ENCODE peak calls at places on chromosome 21, in five cellular contexts. One of them, this sample, is unnamed.

GRCh38 chr21:40129809-40130208 is 262.6 kb downstream of the PCP4 start:
- DNase-seq in H1: no peak
- DNase-seq in H9: no peak
- DNase-seq in mesenchymal stem cell: no peak
- DNase-seq in neuronal stem cell: no peak
- DNase-seq in this sample: no peak

GRCh38 chr21:30268608-30269197 is 14.0 kb downstream of the KRTAP24-1 start:
- DNase-seq in mesenchymal stem cell: no peak
- DNase-seq in H9: peak
- DNase-seq in neuronal stem cell: no peak
- DNase-seq in H1: no peak
- DNase-seq in this sample: peak

GRCh38 chr21:34950980-34951379 is 98.1 kb downstream of the RUNX1 start:
- DNase-seq in mesenchymal stem cell: no peak
- DNase-seq in H9: no peak
- DNase-seq in H1: no peak
- DNase-seq in neuronal stem cell: no peak
- DNase-seq in this sample: peak

GRCh38 chr21:34724131-34724856 is 55.5 kb downstream of the CLIC6 start:
- DNase-seq in mesenchymal stem cell: no peak
- DNase-seq in H1: no peak
- DNase-seq in neuronal stem cell: no peak
- DNase-seq in H9: no peak
- DNase-seq in this sample: no peak

GRCh38 chr21:25528511-25528910 is 78.8 kb downstream of the MRPL39 start:
- DNase-seq in mesenchymal stem cell: no peak
- DNase-seq in H1: no peak
- DNase-seq in H9: no peak
- DNase-seq in neuronal stem cell: no peak
- DNase-seq in this sample: no peak

GRCh38 chr21:14685568-14685967 is 139.5 kb upstream of the SAMSN1 start:
- DNase-seq in H1: no peak
- DNase-seq in H9: no peak
- DNase-seq in neuronal stem cell: no peak
- DNase-seq in mesenchymal stem cell: no peak
- DNase-seq in this sample: peak

GRCh38 chr21:23578027-23578426 is 2029.3 kb downstream of the MRPL39 start:
- DNase-seq in H9: no peak
- DNase-seq in mesenchymal stem cell: no peak
- DNase-seq in H1: no peak
- DNase-seq in neuronal stem cell: no peak
- DNase-seq in this sample: no peak

GRCh38 chr21:15003463-15004135 is 61.2 kb downstream of the NRIP1 start:
- DNase-seq in H9: no peak
- DNase-seq in H1: no peak
- DNase-seq in neuronal stem cell: peak
- DNase-seq in mesenchymal stem cell: no peak
- DNase-seq in this sample: no peak

DNA sequence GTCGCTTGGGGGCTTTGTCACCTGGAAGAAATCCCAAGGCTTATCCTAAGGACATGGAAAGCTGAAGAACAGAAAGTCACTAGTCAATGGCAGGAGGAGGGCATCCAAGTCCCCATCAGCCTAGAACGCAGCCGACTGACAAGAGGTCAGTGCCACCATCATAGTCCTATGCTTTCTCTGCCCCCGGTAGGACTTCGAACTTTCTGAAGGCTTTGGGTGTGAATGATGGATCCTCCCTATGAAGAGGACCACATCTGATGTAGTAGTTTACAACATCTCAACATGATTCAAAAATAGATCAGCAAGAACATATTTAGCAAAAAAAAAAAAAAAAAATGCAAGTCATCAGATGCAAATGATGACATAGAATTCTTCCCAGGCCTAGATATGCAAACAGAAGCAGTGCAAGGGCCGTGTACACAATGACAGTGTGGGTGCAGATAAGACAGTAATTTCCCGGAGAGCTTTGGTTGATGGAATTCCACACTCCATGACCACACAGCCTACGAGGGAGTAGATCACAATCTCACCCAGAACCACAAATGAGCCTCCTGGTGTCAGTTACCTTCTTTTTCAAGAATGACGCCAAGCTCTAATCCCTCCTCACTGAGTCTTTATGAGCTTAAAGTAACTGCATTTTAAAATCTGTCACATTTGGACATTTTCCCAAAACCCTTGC is 88.3 kb downstream of the PSMG1 start:
- DNase-seq in neuronal stem cell: no peak
- DNase-seq in mesenchymal stem cell: peak
- DNase-seq in H1: no peak
- DNase-seq in H9: no peak
- DNase-seq in this sample: peak
- H4K8ac ChIP-seq in neuronal stem cell: no peak
- H4K8ac ChIP-seq in mesenchymal stem cell: no peak
- H4K8ac ChIP-seq in H1: no peak
- H4K8ac ChIP-seq in H9: no peak
- H4K8ac ChIP-seq in this sample: no peak

GRCh38 chr21:42542596-42542995 is 28.9 kb downstream of the SLC37A1 start:
- DNase-seq in H9: no peak
- DNase-seq in H1: no peak
- DNase-seq in neuronal stem cell: no peak
- DNase-seq in mesenchymal stem cell: no peak
- DNase-seq in this sample: no peak

GRCh38 chr21:42541174-42541573 is 27.5 kb downstream of the SLC37A1 start:
- DNase-seq in H1: no peak
- DNase-seq in neuronal stem cell: no peak
- DNase-seq in H9: no peak
- DNase-seq in mesenchymal stem cell: no peak
- DNase-seq in this sample: no peak

GRCh38 chr21:42541618-42542017 is 28.0 kb downstream of the SLC37A1 start:
- DNase-seq in mesenchymal stem cell: no peak
- DNase-seq in neuronal stem cell: no peak
- DNase-seq in H1: no peak
- DNase-seq in H9: no peak
- DNase-seq in this sample: no peak

GRCh38 chr21:42543106-42543847 is 29.6 kb downstream of the SLC37A1 start:
- DNase-seq in mesenchymal stem cell: no peak
- DNase-seq in neuronal stem cell: no peak
- DNase-seq in H9: no peak
- DNase-seq in H1: no peak
- DNase-seq in this sample: no peak

GRCh38 chr21:42542196-42542595 is 28.5 kb downstream of the SLC37A1 start:
- DNase-seq in H1: no peak
- DNase-seq in mesenchymal stem cell: no peak
- DNase-seq in neuronal stem cell: no peak
- DNase-seq in H9: no peak
- DNase-seq in this sample: no peak
- H2BK12ac ChIP-seq in H1: no peak
- H2BK12ac ChIP-seq in mesenchymal stem cell: no peak
- H2BK12ac ChIP-seq in neuronal stem cell: no peak
- H2BK12ac ChIP-seq in H9: no peak
- H2BK12ac ChIP-seq in this sample: no peak

DNA sequence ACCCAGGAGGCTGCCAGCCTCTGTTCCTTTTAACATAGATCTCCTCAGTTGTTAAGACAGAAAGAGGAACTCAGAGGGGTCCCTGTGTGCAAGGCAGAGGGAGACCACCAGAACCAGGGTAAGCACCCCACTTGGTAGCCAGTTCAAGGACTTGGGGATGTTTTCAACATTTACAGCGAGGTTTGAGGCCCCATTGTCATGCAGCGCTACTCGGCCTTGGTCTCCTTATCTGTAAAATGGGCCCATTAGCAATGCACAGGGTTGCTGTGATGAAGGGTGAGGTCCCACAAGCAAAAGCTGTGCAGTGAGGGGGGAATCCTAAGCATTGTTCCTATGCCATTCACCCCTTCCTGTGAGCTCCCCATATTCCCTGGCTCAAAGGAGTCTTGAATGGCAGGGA is 4.2 kb downstream of the SIM2 start:
- DNase-seq in H9: no peak
- DNase-seq in mesenchymal stem cell: no peak
- DNase-seq in H1: no peak
- DNase-seq in neuronal stem cell: no peak
- DNase-seq in this sample: no peak
- H2AK5ac ChIP-seq in H9: no peak
- H2AK5ac ChIP-seq in mesenchymal stem cell: no peak
- H2AK5ac ChIP-seq in H1: peak
- H2AK5ac ChIP-seq in neuronal stem cell: no peak
- H2AK5ac ChIP-seq in this sample: no peak

GRCh38 chr21:41706263-41706639 is 60.6 kb downstream of the RIPK4 start:
- DNase-seq in mesenchymal stem cell: no peak
- DNase-seq in H9: no peak
- DNase-seq in H1: no peak
- DNase-seq in neuronal stem cell: no peak
- DNase-seq in this sample: no peak

GRCh38 chr21:41701749-41702148 is 65.1 kb downstream of the RIPK4 start:
- DNase-seq in mesenchymal stem cell: no peak
- DNase-seq in H9: no peak
- DNase-seq in H1: no peak
- DNase-seq in neuronal stem cell: no peak
- DNase-seq in this sample: no peak

GRCh38 chr21:41706678-41707077 is 60.2 kb downstream of the RIPK4 start:
- DNase-seq in H1: no peak
- DNase-seq in H9: no peak
- DNase-seq in neuronal stem cell: no peak
- DNase-seq in mesenchymal stem cell: no peak
- DNase-seq in this sample: no peak

GRCh38 chr21:41705546-41706262 is 61.1 kb downstream of the RIPK4 start:
- DNase-seq in H9: no peak
- DNase-seq in H1: no peak
- DNase-seq in neuronal stem cell: no peak
- DNase-seq in mesenchymal stem cell: no peak
- DNase-seq in this sample: no peak

DNA sequence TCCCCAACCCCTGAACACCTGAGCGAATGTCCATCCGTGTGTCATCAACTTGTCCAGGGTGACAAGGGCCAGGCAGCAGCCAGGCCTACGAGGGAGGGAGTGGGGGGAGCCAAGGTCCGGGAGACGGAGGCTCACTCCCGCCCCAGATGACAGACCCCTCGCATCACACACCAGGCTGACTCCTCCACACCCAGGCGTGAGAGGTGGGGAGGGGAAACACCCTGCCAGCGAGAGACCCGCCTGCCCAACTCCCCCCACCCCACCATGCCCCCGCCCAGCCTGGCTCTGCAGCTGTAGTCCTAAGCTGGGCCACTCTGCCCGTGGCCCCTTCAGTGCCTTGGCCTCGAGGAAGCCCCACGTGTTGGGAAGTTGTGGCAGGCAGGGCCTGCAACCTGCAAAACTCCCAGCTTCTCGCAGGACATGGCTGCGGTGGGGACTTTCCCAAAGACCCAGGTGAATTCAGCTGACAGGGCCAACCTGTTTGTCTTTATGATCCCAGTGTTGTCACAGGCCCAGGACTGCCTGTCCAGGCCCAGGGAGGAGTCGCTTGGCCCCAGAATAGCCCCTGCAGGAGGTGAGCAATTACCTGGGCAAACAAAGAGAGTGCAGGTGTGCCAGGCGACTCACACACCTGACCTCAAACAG is 62.9 kb downstream of the RIPK4 start:
- DNase-seq in mesenchymal stem cell: no peak
- DNase-seq in H9: no peak
- DNase-seq in neuronal stem cell: no peak
- DNase-seq in H1: no peak
- DNase-seq in this sample: no peak
- H4K8ac ChIP-seq in mesenchymal stem cell: no peak
- H4K8ac ChIP-seq in H9: no peak
- H4K8ac ChIP-seq in neuronal stem cell: no peak
- H4K8ac ChIP-seq in H1: no peak
- H4K8ac ChIP-seq in this sample: no peak

GRCh38 chr21:31405638-31406037 is 61.6 kb upstream of the TIAM1 start:
- DNase-seq in mesenchymal stem cell: no peak
- DNase-seq in H9: no peak
- DNase-seq in H1: no peak
- DNase-seq in neuronal stem cell: no peak
- DNase-seq in this sample: no peak
- H2BK12ac ChIP-seq in mesenchymal stem cell: no peak
- H2BK12ac ChIP-seq in H9: no peak
- H2BK12ac ChIP-seq in H1: no peak
- H2BK12ac ChIP-seq in neuronal stem cell: no peak
- H2BK12ac ChIP-seq in this sample: no peak

DNA sequence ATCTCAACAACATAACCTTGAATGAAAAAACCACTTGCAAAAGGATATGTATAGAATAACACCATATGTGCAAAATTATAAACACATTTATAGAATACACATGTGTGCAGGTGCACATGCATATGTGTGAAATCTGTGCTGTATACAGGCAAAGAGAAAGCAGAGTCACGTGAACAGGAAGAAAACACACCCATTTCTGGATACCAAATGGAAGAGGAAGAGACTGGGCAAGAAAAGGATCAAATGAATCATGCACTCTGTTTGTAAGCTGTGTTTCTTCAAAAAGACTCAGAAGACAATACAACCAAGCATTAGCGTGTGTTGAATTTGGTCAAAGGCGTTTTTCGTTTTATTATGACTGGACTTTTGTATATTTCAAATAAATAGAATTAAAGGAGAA is 111.3 kb upstream of the ERG start:
- DNase-seq in neuronal stem cell: no peak
- DNase-seq in mesenchymal stem cell: no peak
- DNase-seq in H9: no peak
- DNase-seq in H1: no peak
- DNase-seq in this sample: no peak
- H2AK5ac ChIP-seq in neuronal stem cell: no peak
- H2AK5ac ChIP-seq in mesenchymal stem cell: no peak
- H2AK5ac ChIP-seq in H9: no peak
- H2AK5ac ChIP-seq in H1: no peak
- H2AK5ac ChIP-seq in this sample: no peak

DNA sequence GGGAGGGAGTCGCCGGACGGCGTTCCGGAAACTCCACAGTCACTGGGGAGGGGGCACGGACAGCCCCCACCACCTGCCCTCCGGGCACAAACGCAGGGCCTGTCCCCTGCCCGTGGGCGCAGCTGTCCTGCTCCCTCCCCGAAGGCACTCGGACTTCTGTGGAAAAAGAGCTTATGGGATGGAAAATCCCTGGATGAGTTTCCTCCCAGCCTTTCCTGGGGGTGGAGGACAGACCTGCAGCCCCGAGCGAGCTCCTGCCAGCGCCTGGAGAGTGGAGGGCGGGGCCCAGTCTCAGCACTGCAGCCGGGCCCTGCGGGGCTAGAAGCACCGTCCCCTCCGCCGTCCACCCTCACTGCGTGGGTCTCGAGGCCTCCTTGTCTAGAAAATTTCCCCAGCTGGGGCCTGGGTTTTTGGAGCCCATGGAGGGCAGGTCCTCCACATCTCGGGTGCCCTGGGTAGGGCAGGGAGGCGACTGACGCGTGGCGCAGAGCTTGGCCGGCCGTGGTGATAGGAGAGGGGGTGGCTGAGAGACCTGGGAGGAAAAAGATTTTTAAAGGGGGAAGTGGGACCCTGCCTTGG is 6.5 kb upstream of the COL6A1 start:
- DNase-seq in H1: no peak
- DNase-seq in H9: peak
- DNase-seq in neuronal stem cell: no peak
- DNase-seq in mesenchymal stem cell: peak
- DNase-seq in this sample: no peak
- H4K8ac ChIP-seq in H1: peak
- H4K8ac ChIP-seq in H9: no peak
- H4K8ac ChIP-seq in neuronal stem cell: no peak
- H4K8ac ChIP-seq in mesenchymal stem cell: peak
- H4K8ac ChIP-seq in this sample: no peak

This sample was measured in trophoblast cell.